ENCODE peak calls at places on chromosomes 3 and 15, in ten cellular contexts. B is thyroid gland, F is dorsolateral prefrontal cortex, C is GM12865, P is pancreas, T is GM10248, X is neural progenitor cell, I is ovary, Q is fibroblast of the aortic adventitia, R is fibroblast of mammary gland. E is an unnamed sample.

GRCh38 chr3:122609798-122610559 is 32.5 kb downstream of the PARP15 start:
- DNase-seq in R (peak), B (no peak), T (peak), X (no peak), P (no peak), F (no peak), C (peak), I (no peak), Q (peak), E (no peak)

GRCh38 chr15:91965501-91966180 is 112.1 kb downstream of the SLCO3A1 start:
- DNase-seq in B (peak), Q (peak), X (no peak), T (no peak), F (peak), C (no peak), R (peak), P (no peak), I (no peak), E (no peak)

GRCh38 chr3:53824795-53825194 is 21.4 kb downstream of the CHDH start:
- DNase-seq in R (no peak), Q (no peak), F (no peak), B (no peak), C (no peak), P (no peak), T (no peak), X (no peak), I (no peak), E (no peak)

GRCh38 chr3:23629181-23629893 is 176.4 kb upstream of the UBE2E1 start:
- DNase-seq in I (peak), F (no peak), T (no peak), Q (peak), R (peak), B (peak), P (no peak), X (no peak), C (no peak), E (no peak)

GRCh38 chr15:35784745-35785144 is 238.8 kb upstream of the DPH6 start:
- DNase-seq in I (no peak), Q (no peak), B (peak), C (no peak), X (no peak), P (no peak), R (no peak), T (no peak), F (no peak), E (no peak)

GRCh38 chr3:34203386-34203785 is 405.0 kb downstream of the PDCD6IP start:
- DNase-seq in R (no peak), C (no peak), F (no peak), X (no peak), B (no peak), Q (no peak), I (no peak), T (no peak), P (no peak), E (no peak)

GRCh38 chr15:67783303-67783702 is 42.0 kb upstream of the SKOR1 start:
- DNase-seq in X (no peak), B (no peak), F (no peak), T (peak), I (no peak), P (no peak), R (no peak), C (peak), Q (no peak), E (no peak)

GRCh38 chr3:73243740-73244139 is 182.3 kb downstream of the EBLN2 start:
- DNase-seq in P (no peak), C (no peak), R (no peak), T (no peak), Q (no peak), I (no peak), B (no peak), X (no peak), F (no peak), E (no peak)

GRCh38 chr15:38059665-38060064 is 125.2 kb downstream of the TMCO5A start:
- DNase-seq in I (no peak), P (no peak), Q (no peak), R (peak), T (no peak), B (no peak), C (peak), X (no peak), F (no peak), E (no peak)

GRCh38 chr15:20348900-20349773 is 192.5 kb downstream of the GOLGA6L6 start:
- DNase-seq in P (no peak), I (peak), F (peak), B (no peak), C (no peak), R (no peak), T (peak), Q (no peak), X (no peak), E (peak)

GRCh38 chr15:55661431-55661830 is 73.3 kb upstream of the PYGO1 start:
- DNase-seq in C (peak), F (no peak), Q (peak), P (no peak), I (no peak), B (no peak), X (peak), R (no peak), T (no peak), E (no peak)

GRCh38 chr15:67812232-67812631 is 13.1 kb upstream of the SKOR1 start:
- DNase-seq in X (no peak), T (no peak), F (no peak), B (no peak), P (peak), I (no peak), Q (no peak), R (no peak), C (no peak), E (no peak)

GRCh38 chr15:39511915-39512260 is 69.0 kb upstream of the THBS1 start:
- DNase-seq in F (no peak), B (no peak), T (no peak), C (no peak), R (peak), P (no peak), Q (no peak), X (no peak), I (no peak), E (no peak)

GRCh38 chr15:89197503-89197971 is 23.8 kb downstream of the RLBP1 start:
- DNase-seq in T (no peak), B (peak), F (peak), C (no peak), R (no peak), Q (no peak), P (no peak), X (peak), I (no peak), E (no peak)

GRCh38 chr3:24829011-24829581 is 334.4 kb upstream of the THRB start:
- DNase-seq in T (peak), B (peak), C (no peak), R (no peak), Q (no peak), F (peak), I (no peak), P (peak), X (peak), E (no peak)

GRCh38 chr15:33328105-33328504 is 17.3 kb downstream of the RYR3 start:
- DNase-seq in Q (no peak), P (no peak), C (no peak), F (no peak), I (no peak), B (no peak), X (peak), R (no peak), T (no peak), E (no peak)

GRCh38 chr15:40382580-40383456 is at the start of gene KNSTRN:
- DNase-seq in R (peak), P (peak), B (peak), X (peak), F (peak), I (peak), Q (peak), T (peak), C (peak), E (peak)

GRCh38 chr3:126320517-126321293 is 36.5 kb downstream of the KLF15 start:
- DNase-seq in F (no peak), R (no peak), Q (no peak), P (no peak), X (no peak), I (no peak), T (no peak), B (no peak), C (no peak), E (no peak)

GRCh38 chr3:111619833-111620232 is 24.7 kb upstream of the ZBED2 start:
- DNase-seq in R (no peak), B (peak), F (no peak), X (no peak), C (no peak), T (no peak), I (no peak), P (no peak), Q (peak), E (no peak)

GRCh38 chr3:62188547-62189375 is 184.6 kb downstream of the FEZF2 start:
- DNase-seq in T (peak), R (peak), I (peak), C (peak), X (peak), B (peak), P (peak), Q (peak), F (peak), E (peak)
- TF ChIP-seq CTCF in T (peak), R (peak), I (peak), C (peak), X (peak), B (peak), P (peak), Q (peak), F (peak), E (no peak)

GRCh38 chr3:177817746-177818145 is 620.5 kb upstream of the TBL1XR1 start:
- DNase-seq in Q (no peak), T (no peak), C (no peak), X (no peak), B (peak), R (no peak), F (no peak), I (no peak), P (no peak), E (no peak)

GRCh38 chr3:177813322-177813721 is 616.0 kb upstream of the TBL1XR1 start:
- DNase-seq in X (no peak), I (no peak), R (no peak), F (no peak), T (no peak), B (peak), P (no peak), Q (no peak), C (no peak), E (no peak)

GRCh38 chr3:177818712-177819111 is 621.4 kb upstream of the TBL1XR1 start:
- DNase-seq in F (no peak), I (no peak), T (no peak), Q (no peak), X (no peak), B (no peak), P (no peak), R (no peak), C (no peak), E (no peak)

GRCh38 chr3:177820683-177821316 is 623.5 kb upstream of the TBL1XR1 start:
- DNase-seq in T (peak), B (no peak), C (peak), F (no peak), Q (peak), X (no peak), R (peak), I (no peak), P (no peak), E (no peak)

DNA sequence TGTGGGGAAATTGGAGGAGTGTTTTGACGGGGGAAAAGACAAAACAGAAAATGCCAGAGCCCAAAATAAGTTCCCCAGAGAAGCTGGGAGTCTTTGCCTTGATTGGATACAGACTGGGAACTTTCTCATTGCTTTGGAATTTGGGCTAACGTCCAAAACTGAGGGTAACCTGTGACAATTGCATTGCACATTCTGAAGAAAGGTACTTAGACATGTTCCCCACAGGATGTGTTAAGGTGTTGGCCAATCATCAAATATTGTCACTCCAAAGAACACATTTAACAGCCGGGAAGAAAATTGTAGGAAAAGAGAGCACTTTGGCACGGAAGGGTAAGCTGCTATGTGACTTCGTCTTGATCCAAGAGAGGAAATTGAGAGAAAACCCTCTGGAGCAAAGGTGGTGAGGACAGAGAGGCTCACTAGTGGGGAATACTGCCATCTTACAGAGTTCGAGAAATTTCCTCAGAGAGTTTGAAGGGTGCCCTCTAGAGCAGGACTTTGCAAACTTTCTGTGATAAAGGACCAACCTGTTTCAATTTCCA is 619.5 kb upstream of the TBL1XR1 start:
- DNase-seq in F (no peak), C (no peak), T (no peak), R (peak), P (no peak), Q (peak), B (peak), X (no peak), I (no peak), E (no peak)
- TF ChIP-seq CTCF in F (no peak), C (no peak), T (no peak), R (peak), P (no peak), Q (peak), B (no peak), X (no peak), I (no peak), E (no peak)

GRCh38 chr3:180922242-180922641 is 9.8 kb downstream of the FXR1 start:
- DNase-seq in F (no peak), R (no peak), B (no peak), T (no peak), X (no peak), C (no peak), P (no peak), Q (no peak), I (no peak), E (no peak)

GRCh38 chr3:180923561-180923960 is 11.1 kb downstream of the FXR1 start:
- DNase-seq in F (no peak), T (no peak), X (no peak), B (no peak), P (no peak), Q (no peak), I (no peak), R (no peak), C (no peak), E (no peak)

GRCh38 chr3:180912304-180913226 is at the start of gene FXR1:
- DNase-seq in C (peak), B (peak), X (peak), R (peak), F (peak), T (peak), Q (peak), P (peak), I (peak), E (peak)

GRCh38 chr3:180913582-180914404 is 1.3 kb downstream of the FXR1 start:
- DNase-seq in R (peak), T (no peak), X (peak), P (no peak), Q (peak), I (no peak), B (no peak), C (no peak), F (no peak), E (no peak)

DNA sequence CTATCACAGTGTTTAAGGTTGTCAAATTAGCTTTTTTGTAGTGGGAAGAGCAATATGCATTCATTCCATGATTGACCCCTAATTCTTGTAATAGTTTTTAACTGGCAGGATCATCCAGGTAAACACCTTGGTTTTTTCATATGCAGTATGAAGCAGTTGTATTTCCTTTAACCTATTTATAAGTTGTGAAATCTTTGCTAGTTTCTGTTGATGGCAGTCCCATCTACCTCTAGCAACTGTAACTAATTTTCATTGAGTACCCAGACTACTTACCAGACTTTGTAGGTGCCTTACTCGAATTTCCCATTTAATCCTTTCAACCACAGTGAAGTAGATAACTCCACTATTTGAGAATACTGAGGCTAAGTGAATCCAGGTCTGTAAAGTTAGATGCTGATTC is 6.1 kb downstream of the FXR1 start:
- DNase-seq in X (no peak), Q (no peak), F (no peak), T (no peak), P (no peak), B (no peak), R (no peak), I (no peak), C (no peak), E (no peak)
- TF ChIP-seq CTCF in X (no peak), Q (no peak), F (no peak), T (no peak), P (no peak), B (no peak), R (no peak), I (no peak), C (no peak), E (no peak)

DNA sequence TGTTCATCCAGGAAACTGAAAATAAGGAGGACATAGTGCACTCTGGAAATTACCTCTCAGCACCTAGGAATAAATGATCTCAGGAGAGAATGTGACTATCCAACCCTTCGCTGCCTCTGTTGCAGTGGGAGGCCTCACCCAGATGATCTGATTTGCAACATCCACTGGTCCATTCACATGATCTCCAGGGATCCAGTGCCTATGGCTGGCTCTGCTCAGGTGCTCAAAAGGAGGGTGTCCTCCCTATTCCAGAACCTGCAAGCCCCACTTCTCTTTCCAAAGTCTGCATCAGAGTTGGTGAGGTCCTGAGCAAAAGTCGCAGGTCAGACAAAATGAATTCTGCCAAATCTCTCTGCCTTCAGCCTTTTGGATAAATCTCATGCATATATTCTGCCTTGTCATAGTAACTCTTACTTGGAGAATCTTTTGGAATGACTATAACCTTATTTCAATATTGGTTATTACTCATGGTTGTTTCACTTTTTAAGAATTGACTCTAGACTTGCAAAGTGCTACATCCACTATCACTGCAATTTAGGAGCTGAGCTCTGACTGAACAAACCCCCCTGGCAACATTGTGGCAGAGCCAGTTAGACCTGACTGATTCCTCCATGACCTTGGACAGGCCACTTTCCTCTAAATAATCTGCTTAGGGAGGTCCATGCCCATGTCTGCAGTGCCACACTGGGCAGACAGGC is 295.1 kb downstream of the EPHB1 start:
- DNase-seq in T (no peak), P (no peak), R (no peak), C (no peak), X (no peak), I (no peak), B (peak), Q (no peak), F (no peak), E (no peak)
- TF ChIP-seq CTCF in T (no peak), P (no peak), R (no peak), C (no peak), X (no peak), I (no peak), B (no peak), Q (no peak), F (no peak), E (no peak)